ENCODE peak calls at places on chromosomes 12 and 14, in six cellular contexts. J is tibial nerve, V is A549, P is stomach, E is SK-N-SH, T is ovary. C is an unnamed sample.

GRCh38 chr12:104171785-104172563 is 34.0 kb upstream of the NFYB start:
- DNase-seq in V (no peak), T (no peak), E (peak; percentile 59), J (no peak), P (no peak), C (peak; percentile 51)

GRCh38 chr14:95285566-95285965 is 34.1 kb downstream of the CLMN start:
- DNase-seq in P (no peak), T (no peak), J (no peak), V (no peak), E (no peak), C (no peak)

GRCh38 chr12:65156366-65156831 is 13.0 kb upstream of the LEMD3 start:
- DNase-seq in E (no peak), P (no peak), T (no peak), J (no peak), V (no peak), C (no peak)

GRCh38 chr12:53343449-53343848 is 7.3 kb upstream of the SP7 start:
- DNase-seq in E (no peak), J (no peak), V (no peak), P (no peak), T (no peak), C (no peak)

GRCh38 chr12:111185206-111185888 is 183.5 kb downstream of the PHETA1 start:
- DNase-seq in J (no peak), E (no peak), T (no peak), V (no peak), P (no peak), C (no peak)

GRCh38 chr14:88983755-88984154 is 159.3 kb downstream of the TTC8 start:
- DNase-seq in T (no peak), P (no peak), V (peak; percentile 57), J (no peak), E (no peak), C (no peak)

GRCh38 chr12:27289414-27289813 is 43.2 kb upstream of the BMAL2 start:
- DNase-seq in J (no peak), V (no peak), P (no peak), T (no peak), E (no peak), C (no peak)

GRCh38 chr12:123531091-123531490 is 2.4 kb downstream of the RILPL1 start:
- DNase-seq in V (no peak), J (no peak), P (no peak), T (no peak), E (no peak), C (no peak)

GRCh38 chr14:74348735-74349463 is 628 bp downstream of the VRTN start:
- DNase-seq in E (no peak), V (no peak), T (no peak), J (no peak), P (no peak), C (peak; percentile 68)

GRCh38 chr12:28223853-28224252 is 33.6 kb downstream of the CCDC91 start:
- DNase-seq in E (no peak), T (no peak), V (no peak), J (no peak), P (no peak), C (no peak)

GRCh38 chr12:85949253-85949652 is 75.2 kb downstream of the NTS start:
- DNase-seq in J (no peak), P (no peak), V (no peak), T (no peak), E (no peak), C (no peak)

GRCh38 chr12:2359725-2360629 is 307.2 kb downstream of the CACNA1C start:
- DNase-seq in T (no peak), E (no peak), P (no peak), V (no peak), J (no peak), C (no peak)

GRCh38 chr14:101944451-101944850 is 19.9 kb upstream of the DYNC1H1 start:
- DNase-seq in P (no peak), V (no peak), J (no peak), T (no peak), E (no peak), C (no peak)

GRCh38 chr14:61750708-61751474 is 11.3 kb upstream of the SNAPC1 start:
- DNase-seq in P (peak; percentile 91), J (peak; percentile 73), E (peak; percentile 52), T (peak; percentile 70), V (peak; percentile 76), C (peak; percentile 95)

GRCh38 chr14:103339561-103339960 is 5.5 kb downstream of the EIF5 start:
- DNase-seq in E (no peak), J (no peak), T (no peak), V (no peak), P (no peak), C (no peak)

GRCh38 chr12:122875590-122876220 is 20.2 kb downstream of the VPS37B start:
- DNase-seq in E (peak; percentile 52), V (no peak), T (no peak), P (peak; percentile 39), J (no peak), C (no peak)

GRCh38 chr12:109760031-109760929 is 46.7 kb downstream of the FAM222A start:
- DNase-seq in E (peak; percentile 22), V (no peak), P (peak; percentile 89), J (no peak), T (peak; percentile 45), C (no peak)

GRCh38 chr12:47993491-47993890 is 10.8 kb downstream of the COL2A1 start:
- DNase-seq in P (no peak), E (no peak), T (no peak), J (no peak), V (no peak), C (no peak)

DNA sequence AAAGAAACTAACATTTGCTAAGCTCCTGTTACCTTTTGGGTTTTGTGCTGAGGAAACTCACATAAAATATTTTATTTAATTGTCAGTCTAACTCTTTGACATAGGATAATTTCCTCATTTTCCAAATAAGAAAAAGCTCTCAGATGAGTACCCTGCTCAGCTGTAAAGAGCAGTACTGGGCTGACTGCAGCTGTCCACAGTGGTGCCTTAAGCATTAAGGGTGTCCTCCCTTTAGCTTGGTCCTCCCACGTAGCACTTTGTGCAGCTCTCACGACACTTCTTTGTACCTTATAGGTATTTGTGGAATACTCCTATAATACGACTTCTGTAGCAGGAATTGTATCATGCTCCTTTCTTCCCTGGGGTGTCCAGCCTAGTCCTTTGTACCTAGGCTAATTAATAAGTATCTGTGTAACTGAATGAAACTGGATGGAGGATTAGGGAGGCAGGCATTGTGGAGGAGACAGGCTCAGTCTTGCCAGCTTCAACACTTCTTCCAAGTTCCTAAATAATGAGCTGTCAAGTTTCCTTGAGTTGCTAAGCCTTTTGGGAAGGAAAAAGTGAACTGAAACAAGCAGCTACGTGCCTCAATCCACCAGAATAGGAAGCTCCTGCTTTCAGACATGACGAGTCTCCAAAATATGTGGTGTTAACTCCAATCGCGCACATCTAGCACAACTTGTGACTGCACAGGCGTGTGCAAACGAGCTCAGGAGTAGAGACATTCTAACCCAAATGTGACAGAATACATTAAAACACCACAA is 123.0 kb downstream of the SLC38A4 start:
- DNase-seq in J (no peak), V (no peak), E (no peak), T (no peak), P (no peak), C (no peak)
- TF ChIP-seq CTCF in J (no peak), V (no peak), E (no peak), T (no peak), P (no peak), C (no peak)

GRCh38 chr14:77043177-77043983 is 14.9 kb upstream of the IRF2BPL start:
- DNase-seq in V (no peak), E (no peak), T (peak; percentile 74), P (no peak), J (peak; percentile 71), C (no peak)
- TF ChIP-seq EP300 in V (peak; percentile 17), E (peak; percentile 80), T (peak; percentile 96), P (peak; percentile 13), J (peak; percentile 65), C (peak; percentile 54)

GRCh38 chr14:30443368-30444007 is 115.5 kb upstream of the G2E3 start:
- DNase-seq in P (no peak), E (peak; percentile 11), J (no peak), V (peak; percentile 3), T (no peak), C (no peak)
- TF ChIP-seq CTCF in P (no peak), E (peak; percentile 61), J (peak; percentile 29), V (peak; percentile 56), T (no peak), C (no peak)

GRCh38 chr14:24252289-24253124 is 10.1 kb upstream of the TINF2 start:
- DNase-seq in E (no peak), V (no peak), J (no peak), T (no peak), P (no peak), C (no peak)
- TF ChIP-seq EP300 in E (no peak), V (no peak), J (no peak), T (no peak), P (no peak), C (no peak)

DNA sequence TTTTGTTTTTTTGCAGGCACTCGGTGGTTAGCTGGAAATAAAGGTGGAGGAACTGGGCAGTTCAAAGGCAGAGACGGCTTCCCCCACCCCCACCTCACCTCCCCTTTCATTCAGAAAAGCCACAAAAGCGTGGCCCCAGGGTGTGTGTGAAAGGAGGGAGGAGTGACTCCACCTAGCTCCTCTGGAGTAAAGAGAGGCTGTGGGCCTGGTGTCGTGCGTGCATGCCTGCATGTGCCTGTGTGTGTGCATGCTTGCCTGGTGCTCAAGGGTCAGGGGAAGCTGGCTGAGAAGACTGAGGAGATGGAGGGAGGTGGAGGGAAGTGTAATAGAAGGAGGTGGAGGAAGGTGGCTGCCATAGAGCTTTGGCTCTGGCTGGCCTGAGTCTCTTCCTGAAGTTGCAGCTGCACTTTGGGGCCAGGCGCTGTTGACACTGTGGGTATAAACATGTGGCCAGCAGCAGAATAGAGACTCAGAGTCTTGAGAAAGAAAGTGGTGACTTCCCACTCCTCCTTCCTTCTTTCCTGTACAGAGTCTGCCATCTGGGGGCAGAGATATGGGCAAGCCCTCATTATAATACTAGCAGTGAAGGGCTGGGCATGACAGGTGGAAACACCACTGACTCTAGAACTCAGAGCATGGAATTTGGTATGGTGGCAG is 36.9 kb upstream of the SINHCAF start:
- DNase-seq in E (no peak), V (no peak), T (no peak), J (peak; percentile 4), P (peak; percentile 50), C (peak; percentile 26)
- TF ChIP-seq CTCF in E (no peak), V (no peak), T (no peak), J (no peak), P (no peak), C (no peak)

DNA sequence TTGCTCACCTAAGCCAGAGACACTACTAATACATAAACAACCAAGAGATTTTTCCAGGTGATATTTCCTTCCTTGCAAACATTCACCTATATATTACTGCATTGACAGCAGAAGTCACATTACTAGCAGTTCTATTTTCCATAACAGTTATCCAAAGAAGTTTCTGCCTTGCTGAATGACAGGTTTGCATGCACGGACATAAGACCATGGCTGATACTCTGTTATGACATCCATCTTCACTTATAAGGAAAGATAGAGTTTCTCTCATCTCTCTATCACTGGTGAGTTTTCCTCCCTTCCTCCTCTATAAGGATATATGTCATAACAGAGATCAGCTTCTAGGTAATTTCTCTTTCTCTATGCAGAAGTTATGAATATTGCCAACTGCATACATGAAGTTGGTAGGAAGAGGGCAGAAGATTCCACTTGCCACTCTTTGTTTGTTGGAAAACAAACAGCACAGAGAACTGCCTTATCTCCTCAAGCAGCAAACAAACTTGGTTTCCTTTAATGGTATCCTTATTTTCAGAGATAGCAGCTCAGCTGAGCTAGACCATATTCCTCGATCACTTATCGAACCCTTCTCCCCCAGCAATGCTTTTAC is 557.0 kb downstream of the VRK1 start:
- DNase-seq in P (no peak), J (no peak), E (no peak), T (no peak), V (no peak), C (no peak)
- TF ChIP-seq EP300 in P (no peak), J (no peak), E (no peak), T (no peak), V (no peak), C (no peak)